ENCODE peak calls at places on chromosomes 4 and X, in five cellular contexts. Q, O, H, K and Z are unnamed samples.

GRCh38 chr4:159326470-159326869 is 223.6 kb downstream of the RAPGEF2 start:
- DNase-seq in H (no peak), Q (no peak), K (no peak), O (no peak), Z (no peak)

GRCh38 chr4:106670911-106671310 is 302.3 kb upstream of the GIMD1 start:
- DNase-seq in H (no peak), O (no peak), Q (no peak), K (no peak), Z (no peak)

GRCh38 chrX:17549005-17549685 is 174.1 kb downstream of the NHS start:
- DNase-seq in O (no peak), K (no peak), Q (no peak), H (no peak), Z (no peak)

GRCh38 chr4:72770708-72771107 is 201.7 kb upstream of the ADAMTS3 start:
- DNase-seq in Q (no peak), O (no peak), K (no peak), H (no peak), Z (no peak)

GRCh38 chr4:6258741-6259140 is 10.9 kb upstream of the WFS1 start:
- DNase-seq in Q (no peak), O (no peak), K (no peak), H (no peak), Z (no peak)

GRCh38 chr4:801436-802124 is 24.3 kb downstream of the CPLX1 start:
- DNase-seq in Q (no peak), K (no peak), H (no peak), O (no peak), Z (no peak)

GRCh38 chrX:72479324-72480274 is 93.0 kb downstream of the HDAC8 start:
- DNase-seq in K (no peak), O (no peak), H (no peak), Q (no peak), Z (peak)

GRCh38 chr4:82851902-82852750 is 38.8 kb downstream of the SEC31A start:
- DNase-seq in Q (no peak), K (peak), H (no peak), O (no peak), Z (peak)

GRCh38 chr4:83618431-83618830 is 82.5 kb downstream of the GPAT3 start:
- DNase-seq in Q (no peak), K (peak), H (no peak), O (peak), Z (peak)

GRCh38 chr4:108351806-108352205 is 183.1 kb upstream of the LEF1 start:
- DNase-seq in K (no peak), H (no peak), O (no peak), Q (no peak), Z (no peak)

GRCh38 chr4:146243141-146243882 is 29.0 kb downstream of the REELD1 start:
- DNase-seq in K (peak), Q (peak), H (no peak), O (no peak), Z (no peak)

GRCh38 chr4:65861993-65862392 is 191.7 kb upstream of the EPHA5 start:
- DNase-seq in Q (no peak), K (no peak), O (no peak), H (no peak), Z (no peak)

GRCh38 chr4:38360201-38360600 is 303.8 kb upstream of the KLF3 start:
- DNase-seq in O (no peak), H (no peak), Q (no peak), K (no peak), Z (no peak)

GRCh38 chrX:19747672-19748610 is 139.5 kb downstream of the SH3KBP1 start:
- DNase-seq in H (peak), O (no peak), Q (peak), K (no peak), Z (no peak)

GRCh38 chrX:134727363-134727762 is 69.1 kb upstream of the PLAC1 start:
- DNase-seq in H (no peak), Q (no peak), K (no peak), O (no peak), Z (no peak)

GRCh38 chrX:108439961-108440696 is 491 bp downstream of the COL4A5 start:
- DNase-seq in Q (no peak), O (peak), H (no peak), K (peak), Z (peak)

GRCh38 chr4:41611881-41612871 is 74.2 kb downstream of the LIMCH1 start:
- DNase-seq in H (no peak), K (peak), O (peak), Q (no peak), Z (peak)

GRCh38 chr4:121138445-121138844 is 25.7 kb downstream of the TNIP3 start:
- DNase-seq in H (no peak), O (no peak), K (no peak), Q (no peak), Z (peak)